ENCODE peak calls at places on chromosomes 7 and 10, in four cellular contexts. T, I, M and E are unnamed samples.

GRCh38 chr7:1940402-1940786 is 270.3 kb downstream of the ELFN1 start:
- DNase-seq in T (no peak), I (peak), M (peak), E (peak)

GRCh38 chr10:29257784-29258135 is 31.1 kb upstream of the LYZL1 start:
- DNase-seq in T (no peak), I (no peak), M (no peak), E (no peak)

GRCh38 chr10:97701438-97702064 is 12.0 kb upstream of the MARVELD1 start:
- DNase-seq in T (peak), I (no peak), M (peak), E (peak)

GRCh38 chr10:90993340-90993739 is 72.5 kb upstream of the ANKRD1 start:
- DNase-seq in T (no peak), I (peak), M (no peak), E (no peak)

GRCh38 chr7:101659706-101660105 is 30.6 kb upstream of the MYL10 start:
- DNase-seq in T (no peak), I (no peak), M (no peak), E (no peak)

GRCh38 chr10:101781984-101782810 is 1.0 kb downstream of the NPM3 start:
- DNase-seq in T (no peak), I (no peak), M (no peak), E (no peak)

GRCh38 chr10:128641998-128642397 is 515.8 kb upstream of the MKI67 start:
- DNase-seq in T (no peak), I (no peak), M (no peak), E (no peak)

GRCh38 chr7:77797734-77798393 is 370 bp downstream of the TMEM60 start:
- DNase-seq in T (no peak), I (no peak), M (no peak), E (no peak)

GRCh38 chr7:2016761-2017482 is 215.8 kb downstream of the MAD1L1 start:
- DNase-seq in T (no peak), I (no peak), M (no peak), E (peak)

GRCh38 chr7:155232911-155233702 is 64.6 kb upstream of the INSIG1 start:
- DNase-seq in T (no peak), I (no peak), M (no peak), E (no peak)

GRCh38 chr7:34277016-34277800 is 371.9 kb downstream of the BMPER start:
- DNase-seq in T (no peak), I (no peak), M (no peak), E (no peak)

GRCh38 chr7:95662987-95663386 is 66.7 kb upstream of the PDK4 start:
- DNase-seq in T (no peak), I (no peak), M (no peak), E (no peak)

GRCh38 chr7:33874943-33875342 is 30.4 kb upstream of the BMPER start:
- DNase-seq in T (no peak), I (no peak), M (no peak), E (no peak)

GRCh38 chr10:128475686-128476410 is 349.6 kb upstream of the MKI67 start:
- DNase-seq in T (no peak), I (no peak), M (no peak), E (no peak)

GRCh38 chr7:13551503-13551902 is 438.0 kb downstream of the ETV1 start:
- DNase-seq in T (no peak), I (no peak), M (no peak), E (no peak)

GRCh38 chr7:127920787-127921438 is 110.3 kb downstream of the LRRC4 start:
- DNase-seq in T (no peak), I (no peak), M (no peak), E (no peak)

GRCh38 chr10:103693070-103693811 is 162.1 kb downstream of the SH3PXD2A start:
- DNase-seq in T (no peak), I (peak), M (no peak), E (peak)

GRCh38 chr7:44159824-44160630 is 18.9 kb upstream of the MYL7 start:
- DNase-seq in T (no peak), I (no peak), M (no peak), E (no peak)

GRCh38 chr7:117219485-117219884 is 103.4 kb downstream of the WNT2 start:
- DNase-seq in T (no peak), I (no peak), M (peak), E (no peak)

GRCh38 chr10:51768886-51769285 is 69.5 kb upstream of the CSTF2T start:
- DNase-seq in T (no peak), I (no peak), M (no peak), E (no peak)

GRCh38 chr10:44051584-44052385 is 333.1 kb downstream of the CXCL12 start:
- DNase-seq in T (peak), I (no peak), M (peak), E (no peak)

GRCh38 chr10:22988581-22989360 is 60.9 kb downstream of the ARMC3 start:
- DNase-seq in T (peak), I (peak), M (peak), E (no peak)

GRCh38 chr7:64562621-64563275 is at the start of gene ZNF680:
- DNase-seq in T (peak), I (peak), M (peak), E (peak)
- H3K4me3 ChIP-seq in T (peak), I (peak), M (peak), E (peak)

GRCh38 chr7:53541467-53541866 is 506.0 kb downstream of the POM121L12 start:
- DNase-seq in T (no peak), I (no peak), M (no peak), E (no peak)
- H3K4me3 ChIP-seq in T (no peak), I (no peak), M (no peak), E (no peak)

DNA sequence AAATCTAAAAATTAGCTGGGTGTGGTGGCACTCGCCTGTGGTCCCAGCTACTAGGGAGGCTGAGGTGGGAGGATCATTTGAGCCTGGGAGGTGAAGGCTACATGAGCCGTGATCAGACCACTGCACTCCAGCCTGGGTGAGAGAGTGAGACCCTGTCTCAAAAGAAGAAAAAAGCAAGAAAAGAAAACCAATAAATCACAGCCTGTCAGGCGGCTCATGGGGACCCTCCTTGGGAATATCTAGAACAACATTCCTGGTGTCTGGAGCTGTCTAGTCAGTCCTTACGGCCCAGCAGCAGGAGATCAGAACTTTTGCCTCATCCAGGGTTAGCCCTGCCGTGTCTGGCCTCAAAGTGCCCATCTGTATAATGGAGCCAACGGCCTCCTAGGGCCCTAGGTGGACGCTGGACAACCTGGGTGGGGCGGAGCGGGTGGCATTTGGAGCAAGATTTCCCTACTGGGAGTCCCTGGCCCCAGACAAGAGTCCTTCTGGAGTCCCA is 130.7 kb upstream of the TNRC18 start:
- DNase-seq in T (peak), I (no peak), M (no peak), E (peak)
- H3K4me3 ChIP-seq in T (no peak), I (peak), M (peak), E (no peak)

GRCh38 chr7:157446322-157446721 is 109.5 kb downstream of the DNAJB6 start:
- DNase-seq in T (no peak), I (no peak), M (no peak), E (no peak)
- H3K4me3 ChIP-seq in T (no peak), I (no peak), M (no peak), E (no peak)

DNA sequence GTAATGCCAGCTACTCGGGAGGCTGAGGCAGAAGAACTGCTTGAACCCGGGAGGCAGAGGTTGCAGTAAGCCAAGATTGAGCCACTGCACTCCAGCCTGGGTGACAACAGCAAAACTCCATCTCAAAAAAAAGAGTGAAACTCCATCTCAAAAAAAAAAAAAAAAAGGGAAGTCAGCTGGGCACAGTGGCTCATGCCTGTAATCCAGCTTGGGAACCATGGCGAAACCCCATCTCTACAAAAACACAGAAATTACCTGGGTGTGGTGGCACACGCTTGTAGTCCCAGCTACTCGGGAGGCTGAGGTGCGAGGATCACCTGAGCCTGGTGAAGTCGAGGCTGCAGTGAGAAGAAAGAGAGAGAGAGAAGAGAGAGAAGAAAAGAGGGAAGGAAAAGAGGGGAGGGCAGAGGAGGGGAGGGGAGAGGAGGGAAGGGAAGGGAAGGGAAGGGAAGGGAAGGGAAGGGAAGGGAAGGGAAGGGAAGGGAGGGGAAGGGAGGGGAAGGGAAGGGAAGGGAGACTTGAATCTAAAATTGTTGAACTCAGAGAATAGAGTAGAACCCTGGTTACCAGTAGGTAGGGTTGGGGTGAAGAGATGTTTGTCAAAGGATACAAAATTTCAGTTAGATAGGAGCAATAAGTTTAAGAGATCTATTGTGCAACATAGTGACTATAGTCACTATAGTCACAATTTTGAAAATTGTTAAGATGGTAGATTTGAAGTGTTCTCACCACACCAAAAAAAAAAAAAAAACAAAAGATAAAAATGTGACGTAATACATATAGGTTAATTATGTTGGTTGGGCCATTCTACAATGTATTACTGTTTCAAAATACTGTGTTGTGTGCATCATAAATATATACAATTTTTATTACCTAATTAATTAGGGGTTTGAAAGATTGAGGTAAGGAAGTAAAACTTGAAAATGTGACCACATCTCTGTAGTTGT is 2.5 kb downstream of the SLC16A9 start:
- DNase-seq in T (no peak), I (no peak), M (no peak), E (no peak)
- H3K4me3 ChIP-seq in T (no peak), I (no peak), M (no peak), E (no peak)

DNA sequence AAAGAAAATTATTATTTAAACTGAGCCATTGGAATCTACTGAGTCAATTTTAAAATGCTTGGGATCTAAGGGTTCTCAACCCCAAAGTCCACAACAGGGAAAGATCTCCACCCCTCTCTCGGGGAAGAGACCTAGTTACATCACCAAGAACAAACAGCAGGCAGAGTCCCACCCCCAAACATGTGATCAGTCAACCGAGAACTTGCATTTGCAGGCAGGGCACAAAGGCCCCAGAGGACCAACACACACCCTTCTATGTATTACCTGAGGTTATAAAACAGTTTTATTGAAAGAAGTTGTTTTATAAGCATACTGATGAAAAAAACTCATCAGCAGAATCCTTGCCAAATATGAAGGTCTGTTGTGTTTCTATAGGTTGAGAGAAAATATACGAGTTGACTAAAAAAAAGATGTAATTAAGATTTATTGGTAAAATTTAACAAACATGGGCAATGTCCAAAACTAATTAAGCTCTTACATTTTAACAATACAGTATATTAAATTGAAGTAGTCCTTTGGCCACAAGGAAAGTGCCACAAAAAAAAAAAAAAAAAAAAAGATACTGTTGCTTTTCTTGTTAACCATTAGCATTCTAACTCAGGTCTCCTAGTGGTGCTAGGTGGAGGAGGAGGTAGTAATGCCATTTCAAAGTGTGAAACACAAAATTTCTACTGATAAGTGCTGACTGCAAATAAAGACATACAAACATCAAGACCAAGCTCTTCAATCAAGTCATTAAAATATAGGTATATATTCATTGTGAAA is 975 bp upstream of the USP54 start:
- DNase-seq in T (peak), I (no peak), M (peak), E (peak)
- H3K4me3 ChIP-seq in T (no peak), I (no peak), M (peak), E (no peak)

DNA sequence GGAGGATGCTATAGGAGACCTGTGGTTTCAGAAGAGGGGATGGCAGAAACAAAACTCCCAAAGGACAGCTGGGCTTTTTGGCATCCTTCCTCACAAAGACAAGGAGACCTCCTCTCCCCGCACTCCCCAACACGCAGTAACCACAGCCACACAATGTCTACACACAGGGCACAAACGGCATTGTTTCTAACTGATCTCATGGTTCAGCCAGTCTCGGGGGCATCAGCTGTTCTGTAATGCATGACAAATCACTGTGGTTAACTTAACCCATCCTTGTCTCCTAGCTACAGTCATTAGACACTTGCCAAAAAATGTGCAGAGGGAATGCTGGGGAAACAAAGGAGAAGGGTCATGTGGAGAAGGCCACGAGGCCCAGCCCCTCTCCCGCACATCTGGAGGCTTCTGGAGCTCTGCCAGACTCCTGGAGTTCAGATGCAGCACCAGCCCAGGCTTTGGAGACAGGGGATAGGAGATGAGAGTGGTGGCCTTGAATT is 7.6 kb upstream of the ADAMTS14 start:
- DNase-seq in T (no peak), I (no peak), M (peak), E (no peak)
- H3K4me3 ChIP-seq in T (no peak), I (no peak), M (no peak), E (no peak)